ENCODE peak calls at places on chromosomes 11 and 22, in four cellular contexts. I, D, Z and Y are unnamed samples.

GRCh38 chr11:17574799-17575144 is 27.7 kb downstream of the OTOG start:
- DNase-seq in D (no peak), Z (no peak), I (no peak), Y (no peak)

GRCh38 chr11:37502202-37502601 is 904.2 kb upstream of the RAG2 start:
- DNase-seq in I (no peak), Z (no peak), D (no peak), Y (no peak)

GRCh38 chr22:30790366-30790765 is 95.7 kb downstream of the OSBP2 start:
- DNase-seq in Z (no peak), D (no peak), I (no peak), Y (no peak)

GRCh38 chr22:19810381-19811141 is 44.1 kb downstream of the GNB1L start:
- DNase-seq in I (peak), D (peak), Z (no peak), Y (peak)

GRCh38 chr11:93017821-93018690 is 48.6 kb downstream of the MTNR1B start:
- DNase-seq in D (no peak), Z (no peak), I (no peak), Y (no peak)

GRCh38 chr11:121112498-121113455 is 11.7 kb downstream of the TECTA start:
- DNase-seq in I (peak), D (peak), Z (peak), Y (peak)

GRCh38 chr22:44870021-44870420 is 117.6 kb downstream of the ARHGAP8 start:
- DNase-seq in Z (no peak), D (no peak), I (no peak), Y (peak)

GRCh38 chr11:69360606-69361005 is 66.7 kb downstream of the MYEOV start:
- DNase-seq in Z (no peak), I (no peak), D (peak), Y (no peak)

GRCh38 chr11:65427691-65428577 is 5.3 kb downstream of the NEAT1 start:
- DNase-seq in D (peak), I (no peak), Z (no peak), Y (no peak)

GRCh38 chr11:102603091-102603490 is 22.0 kb downstream of the MMP20 start:
- DNase-seq in Z (no peak), D (peak), I (no peak), Y (peak)

GRCh38 chr11:134858783-134859480 is 446.9 kb upstream of the B3GAT1 start:
- DNase-seq in D (no peak), I (no peak), Z (no peak), Y (no peak)

GRCh38 chr22:36055376-36056310 is 27.0 kb upstream of the RBFOX2 start:
- DNase-seq in Z (peak), I (no peak), D (no peak), Y (no peak)

GRCh38 chr11:27385245-27385644 is 22.2 kb upstream of the CCDC34 start:
- DNase-seq in Z (no peak), I (peak), D (no peak), Y (peak)

GRCh38 chr11:21552910-21553309 is 640.0 kb upstream of the ANO5 start:
- DNase-seq in Z (no peak), D (no peak), I (no peak), Y (no peak)

GRCh38 chr11:2768471-2769408 is 68.9 kb upstream of the KCNQ1OT1 start:
- DNase-seq in D (no peak), Z (no peak), I (peak), Y (peak)

GRCh38 chr22:27686534-27686933 is 115.0 kb downstream of the MN1 start:
- DNase-seq in I (no peak), Z (peak), D (peak), Y (no peak)

GRCh38 chr11:46248270-46249102 is 29.0 kb upstream of the CREB3L1 start:
- DNase-seq in I (peak), Z (no peak), D (no peak), Y (peak)

GRCh38 chr11:68002943-68003845 is 703 bp downstream of the UNC93B1 start:
- DNase-seq in Z (no peak), D (no peak), I (no peak), Y (no peak)

GRCh38 chr22:19038164-19038546 is 84.1 kb downstream of the DGCR2 start:
- DNase-seq in I (no peak), Z (no peak), D (peak), Y (no peak)

GRCh38 chr22:46758867-46759290 is 3.6 kb upstream of the TBC1D22A start:
- DNase-seq in Z (no peak), I (no peak), D (no peak), Y (no peak)

GRCh38 chr11:101848262-101848661 is 66.5 kb upstream of the CEP126 start:
- DNase-seq in D (no peak), Z (no peak), I (no peak), Y (no peak)

GRCh38 chr22:20206709-20207215 is 55.9 kb upstream of the CCDC188 start:
- DNase-seq in D (no peak), Z (no peak), I (no peak), Y (no peak)

GRCh38 chr11:61413496-61413895 is 16.3 kb downstream of the CPSF7 start:
- DNase-seq in D (no peak), Z (no peak), I (no peak), Y (no peak)

GRCh38 chr22:33049125-33049729 is 9.0 kb downstream of the SYN3 start:
- DNase-seq in D (peak), I (no peak), Z (peak), Y (peak)

GRCh38 chr22:39091136-39092081 is 5.6 kb upstream of the APOBEC3H start:
- DNase-seq in I (no peak), D (no peak), Z (no peak), Y (no peak)
- H3K4me3 ChIP-seq in I (no peak), D (no peak), Z (no peak), Y (no peak)

GRCh38 chr11:114441921-114442320 is 2.7 kb downstream of the REXO2 start:
- DNase-seq in D (no peak), Z (no peak), I (no peak), Y (no peak)

GRCh38 chr11:114442559-114442958 is 3.3 kb downstream of the REXO2 start:
- DNase-seq in I (no peak), Z (no peak), D (no peak), Y (no peak)

GRCh38 chr11:114440121-114440860 is 1.0 kb downstream of the REXO2 start:
- DNase-seq in D (no peak), Z (no peak), I (no peak), Y (no peak)

GRCh38 chr11:114439229-114440120 is at the start of gene REXO2:
- DNase-seq in Z (peak), D (peak), I (peak), Y (peak)

GRCh38 chr11:114440971-114441810 is 1.9 kb downstream of the REXO2 start:
- DNase-seq in D (no peak), I (no peak), Z (no peak), Y (no peak)
- H3K4me3 ChIP-seq in D (no peak), I (peak), Z (peak), Y (peak)

GRCh38 chr11:439315-440064 is 2.3 kb downstream of the ANO9 start:
- DNase-seq in D (no peak), I (no peak), Z (no peak), Y (no peak)

GRCh38 chr11:440065-441042 is 1.5 kb downstream of the ANO9 start:
- DNase-seq in Z (no peak), D (no peak), I (no peak), Y (no peak)

GRCh38 chr11:442611-443081 is 835 bp upstream of the ANO9 start:
- DNase-seq in I (no peak), D (no peak), Z (no peak), Y (no peak)

GRCh38 chr11:441418-442274 is at the start of gene ANO9:
- DNase-seq in D (no peak), Z (no peak), I (no peak), Y (no peak)

DNA sequence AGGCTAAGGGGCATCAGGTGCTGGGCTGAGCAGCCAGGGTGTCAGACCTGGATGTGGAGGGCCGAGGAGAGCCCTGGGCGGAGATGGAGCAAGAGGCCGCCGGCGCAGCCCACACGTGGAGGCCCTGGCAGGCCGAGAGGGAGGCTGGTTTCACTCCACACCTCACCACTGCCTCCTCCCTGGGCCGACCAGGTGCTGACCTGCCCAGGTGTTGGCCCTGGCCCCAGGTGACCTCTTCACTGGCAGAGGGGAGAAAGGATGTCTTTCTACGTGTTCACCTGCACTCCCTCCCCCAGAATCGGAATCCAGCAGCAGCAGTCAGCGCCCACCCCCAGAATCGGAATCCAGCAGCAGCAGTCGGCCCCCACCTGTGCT is 781 bp downstream of the ANO9 start:
- DNase-seq in Z (no peak), D (no peak), I (no peak), Y (no peak)
- H3K4me3 ChIP-seq in Z (no peak), D (no peak), I (no peak), Y (no peak)

GRCh38 chr11:116072133-116072532 is 567.9 kb upstream of the CADM1 start:
- DNase-seq in D (no peak), Z (no peak), I (no peak), Y (no peak)

GRCh38 chr11:116072776-116073175 is 568.6 kb upstream of the CADM1 start:
- DNase-seq in I (no peak), D (no peak), Z (no peak), Y (no peak)

GRCh38 chr11:116077092-116077491 is 572.9 kb upstream of the CADM1 start:
- DNase-seq in I (no peak), Z (no peak), D (no peak), Y (no peak)

GRCh38 chr11:116071241-116071640 is 567.0 kb upstream of the CADM1 start:
- DNase-seq in D (no peak), I (no peak), Z (no peak), Y (no peak)

GRCh38 chr11:116073854-116074837 is 569.9 kb upstream of the CADM1 start:
- DNase-seq in I (no peak), D (peak), Z (peak), Y (no peak)
- H3K4me3 ChIP-seq in I (no peak), D (no peak), Z (no peak), Y (no peak)